ENCODE peak calls at places on chromosomes 6 and 20, in four cellular contexts. One of them, this sample, is unnamed. For H3K4me1, the result is how much of the 10 kb centered on the place peaks cover.

GRCh38 chr20:41786158-41786557 is 168.0 kb upstream of the CHD6 start:
- DNase-seq in transverse colon: no peak
- DNase-seq in H1: no peak
- DNase-seq in suprapubic skin: no peak
- DNase-seq in this sample: no peak

GRCh38 chr6:84417261-84417660 is 189.8 kb upstream of the CEP162 start:
- DNase-seq in suprapubic skin: no peak
- DNase-seq in H1: no peak
- DNase-seq in transverse colon: no peak
- DNase-seq in this sample: no peak

GRCh38 chr6:77106992-77107391 is 356.3 kb downstream of the HTR1B start:
- DNase-seq in suprapubic skin: no peak
- DNase-seq in H1: no peak
- DNase-seq in transverse colon: no peak
- DNase-seq in this sample: no peak

GRCh38 chr6:54993294-54993693 is 146.7 kb downstream of the FAM83B start:
- DNase-seq in transverse colon: no peak
- DNase-seq in suprapubic skin: no peak
- DNase-seq in H1: no peak
- DNase-seq in this sample: no peak

GRCh38 chr6:36049582-36049981 is 22.0 kb downstream of the MAPK14 start:
- DNase-seq in transverse colon: no peak
- DNase-seq in suprapubic skin: no peak
- DNase-seq in H1: no peak
- DNase-seq in this sample: no peak

GRCh38 chr6:83601119-83601518 is 88.8 kb downstream of the PRSS35 start:
- DNase-seq in suprapubic skin: no peak
- DNase-seq in transverse colon: no peak
- DNase-seq in H1: no peak
- DNase-seq in this sample: no peak

GRCh38 chr6:21731411-21732031 is 138.0 kb downstream of the SOX4 start:
- DNase-seq in transverse colon: no peak
- DNase-seq in suprapubic skin: no peak
- DNase-seq in H1: peak
- DNase-seq in this sample: no peak

GRCh38 chr20:15205719-15206118 is 868.3 kb upstream of the FLRT3 start:
- DNase-seq in H1: no peak
- DNase-seq in transverse colon: no peak
- DNase-seq in suprapubic skin: no peak
- DNase-seq in this sample: no peak

GRCh38 chr20:41776450-41776849 is 158.3 kb upstream of the CHD6 start:
- DNase-seq in H1: no peak
- DNase-seq in transverse colon: no peak
- DNase-seq in suprapubic skin: no peak
- DNase-seq in this sample: no peak

GRCh38 chr6:3654436-3654835 is 97.1 kb downstream of the PXDC1 start:
- DNase-seq in transverse colon: no peak
- DNase-seq in H1: no peak
- DNase-seq in suprapubic skin: no peak
- DNase-seq in this sample: no peak

GRCh38 chr20:15889073-15889923 is 684.0 kb downstream of the KIF16B start:
- DNase-seq in transverse colon: no peak
- DNase-seq in H1: no peak
- DNase-seq in suprapubic skin: no peak
- DNase-seq in this sample: no peak

GRCh38 chr6:54847799-54848597 is 1.4 kb downstream of the FAM83B start:
- DNase-seq in suprapubic skin: no peak
- DNase-seq in transverse colon: no peak
- DNase-seq in H1: no peak
- DNase-seq in this sample: no peak

GRCh38 chr6:43770417-43771209 is 602 bp downstream of the VEGFA start:
- DNase-seq in suprapubic skin: no peak
- DNase-seq in H1: peak
- DNase-seq in transverse colon: peak
- DNase-seq in this sample: peak

GRCh38 chr20:16526433-16527380 is 46.5 kb downstream of the KIF16B start:
- DNase-seq in transverse colon: no peak
- DNase-seq in H1: no peak
- DNase-seq in suprapubic skin: no peak
- DNase-seq in this sample: no peak

DNA sequence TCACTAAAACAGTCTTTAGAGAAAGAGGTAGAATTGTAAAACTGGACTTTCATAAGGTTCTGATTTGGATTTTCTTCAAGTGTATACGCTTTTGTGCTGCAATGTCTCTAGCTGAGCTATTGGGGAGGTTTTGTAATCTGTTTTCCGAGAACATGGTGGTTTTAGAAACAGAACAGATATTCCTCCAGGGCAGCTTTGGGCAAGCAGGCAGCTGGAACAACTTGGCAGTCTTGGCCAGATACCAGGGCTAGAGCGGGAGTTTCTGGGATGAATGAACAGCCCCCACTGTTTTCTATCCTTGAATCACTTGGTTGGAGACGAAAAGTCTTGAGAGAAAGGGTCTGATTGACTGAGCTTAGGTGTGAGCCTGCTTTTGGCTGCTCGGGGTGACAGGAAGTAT is 17.1 kb upstream of the ARMC2 start:
- DNase-seq in suprapubic skin: no peak
- DNase-seq in transverse colon: no peak
- DNase-seq in H1: no peak
- DNase-seq in this sample: no peak
- H3K4me1 ChIP-seq in suprapubic skin: under half
- H3K4me1 ChIP-seq in transverse colon: under half
- H3K4me1 ChIP-seq in H1: under half
- H3K4me1 ChIP-seq in this sample: under half

GRCh38 chr20:47271216-47271615 is 85.3 kb downstream of the ZMYND8 start:
- DNase-seq in H1: no peak
- DNase-seq in suprapubic skin: peak
- DNase-seq in transverse colon: no peak
- DNase-seq in this sample: peak

GRCh38 chr20:47273591-47274235 is 82.8 kb downstream of the ZMYND8 start:
- DNase-seq in suprapubic skin: peak
- DNase-seq in transverse colon: no peak
- DNase-seq in H1: no peak
- DNase-seq in this sample: no peak

GRCh38 chr20:47275548-47275947 is 81.0 kb downstream of the ZMYND8 start:
- DNase-seq in suprapubic skin: peak
- DNase-seq in transverse colon: no peak
- DNase-seq in H1: no peak
- DNase-seq in this sample: peak

GRCh38 chr20:47274449-47275108 is 81.9 kb downstream of the ZMYND8 start:
- DNase-seq in H1: no peak
- DNase-seq in suprapubic skin: peak
- DNase-seq in transverse colon: no peak
- DNase-seq in this sample: peak

GRCh38 chr20:47272893-47273590 is 83.5 kb downstream of the ZMYND8 start:
- DNase-seq in H1: peak
- DNase-seq in suprapubic skin: peak
- DNase-seq in transverse colon: peak
- DNase-seq in this sample: peak
- TF ChIP-seq POLR2AphosphoS5 in H1: no peak
- TF ChIP-seq POLR2AphosphoS5 in suprapubic skin: no peak
- TF ChIP-seq POLR2AphosphoS5 in transverse colon: no peak
- TF ChIP-seq POLR2AphosphoS5 in this sample: no peak

GRCh38 chr6:52515219-52515960 is 61.5 kb downstream of the TRAM2 start:
- DNase-seq in suprapubic skin: no peak
- DNase-seq in H1: no peak
- DNase-seq in transverse colon: no peak
- DNase-seq in this sample: no peak
- H3K4me1 ChIP-seq in suprapubic skin: half or more
- H3K4me1 ChIP-seq in H1: under half
- H3K4me1 ChIP-seq in transverse colon: under half
- H3K4me1 ChIP-seq in this sample: half or more

GRCh38 chr6:125008261-125008671 is 46.0 kb downstream of the RNF217 start:
- DNase-seq in transverse colon: no peak
- DNase-seq in H1: no peak
- DNase-seq in suprapubic skin: no peak
- DNase-seq in this sample: no peak
- TF ChIP-seq POLR2AphosphoS5 in transverse colon: no peak
- TF ChIP-seq POLR2AphosphoS5 in H1: no peak
- TF ChIP-seq POLR2AphosphoS5 in suprapubic skin: no peak
- TF ChIP-seq POLR2AphosphoS5 in this sample: no peak

GRCh38 chr20:19497064-19497463 is 261.0 kb upstream of the RIN2 start:
- DNase-seq in transverse colon: no peak
- DNase-seq in H1: no peak
- DNase-seq in suprapubic skin: no peak
- DNase-seq in this sample: no peak
- H3K4me1 ChIP-seq in transverse colon: under half
- H3K4me1 ChIP-seq in H1: under half
- H3K4me1 ChIP-seq in suprapubic skin: under half
- H3K4me1 ChIP-seq in this sample: under half

DNA sequence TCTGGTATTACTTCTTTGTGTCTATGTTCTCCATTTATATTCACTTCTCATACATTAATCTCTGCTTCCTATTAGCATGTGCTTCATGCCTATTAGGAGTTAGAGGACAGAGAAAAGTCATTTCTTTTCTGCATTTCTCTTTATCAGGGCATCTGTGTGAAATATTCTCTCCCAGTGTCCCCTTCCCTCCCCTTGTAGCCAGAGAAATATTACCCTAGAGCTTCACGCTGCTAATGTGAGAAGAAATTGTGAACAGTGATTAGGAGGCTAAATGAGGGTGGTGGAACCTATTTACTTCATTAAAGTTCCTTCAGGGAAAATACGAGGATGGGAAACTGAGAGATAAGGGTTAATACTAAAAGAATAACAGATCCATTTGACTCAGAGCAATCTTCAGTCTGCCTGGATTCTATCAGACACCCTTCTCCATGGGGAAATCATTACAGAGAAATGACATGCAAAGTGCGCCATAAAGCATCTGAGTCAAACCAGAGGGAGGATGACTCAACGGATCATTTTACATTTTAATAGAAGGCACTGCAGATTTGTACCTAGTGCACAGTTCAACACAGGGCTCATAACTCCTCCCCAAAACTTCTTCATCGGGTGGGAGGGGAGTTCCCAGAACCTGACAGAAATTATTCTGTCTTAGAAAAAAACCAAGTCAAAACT is 131.3 kb downstream of the GJA10 start:
- DNase-seq in suprapubic skin: no peak
- DNase-seq in transverse colon: no peak
- DNase-seq in H1: no peak
- DNase-seq in this sample: no peak
- TF ChIP-seq POLR2AphosphoS5 in suprapubic skin: no peak
- TF ChIP-seq POLR2AphosphoS5 in transverse colon: no peak
- TF ChIP-seq POLR2AphosphoS5 in H1: no peak
- TF ChIP-seq POLR2AphosphoS5 in this sample: peak

DNA sequence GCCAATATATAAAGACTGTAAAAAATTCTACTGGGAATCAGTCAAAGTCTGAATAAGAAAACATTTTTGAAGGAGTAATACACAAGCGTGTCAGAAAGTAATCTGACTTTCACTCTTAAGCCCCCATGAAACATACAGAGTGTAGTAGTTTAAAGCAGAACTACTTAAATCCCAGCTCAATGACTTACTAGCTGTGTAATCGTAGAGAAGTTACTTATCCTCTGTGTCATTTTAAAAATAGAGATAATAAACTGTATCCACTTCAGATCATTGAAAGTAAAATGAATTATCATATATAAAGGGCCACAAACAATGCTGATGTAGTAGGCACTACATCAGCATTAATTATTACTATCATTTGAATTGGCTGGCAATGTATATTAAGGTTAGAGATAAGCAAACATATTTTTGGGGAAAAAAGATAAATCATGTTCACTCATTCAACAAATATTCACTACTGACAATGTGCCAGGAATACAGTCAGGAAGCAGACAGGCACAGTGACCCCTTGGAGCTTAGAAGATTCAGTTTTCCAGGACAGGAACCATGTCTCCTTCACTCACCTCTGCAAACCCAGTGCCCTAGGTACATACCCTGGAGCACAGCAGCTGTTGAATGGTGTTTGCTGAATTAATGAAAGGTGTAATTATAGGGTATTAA is 14.4 kb downstream of the REPS1 start:
- DNase-seq in H1: no peak
- DNase-seq in suprapubic skin: no peak
- DNase-seq in transverse colon: no peak
- DNase-seq in this sample: no peak
- H3K4me1 ChIP-seq in H1: under half
- H3K4me1 ChIP-seq in suprapubic skin: half or more
- H3K4me1 ChIP-seq in transverse colon: half or more
- H3K4me1 ChIP-seq in this sample: under half

GRCh38 chr6:12311106-12311505 is 20.9 kb downstream of the EDN1 start:
- DNase-seq in transverse colon: no peak
- DNase-seq in suprapubic skin: no peak
- DNase-seq in H1: peak
- DNase-seq in this sample: no peak
- TF ChIP-seq POLR2AphosphoS5 in transverse colon: no peak
- TF ChIP-seq POLR2AphosphoS5 in suprapubic skin: no peak
- TF ChIP-seq POLR2AphosphoS5 in H1: no peak
- TF ChIP-seq POLR2AphosphoS5 in this sample: no peak

GRCh38 chr6:107656883-107657282 is 167.0 kb downstream of the SOBP start:
- DNase-seq in transverse colon: no peak
- DNase-seq in suprapubic skin: no peak
- DNase-seq in H1: no peak
- DNase-seq in this sample: no peak

GRCh38 chr6:107653861-107654394 is 164.0 kb downstream of the SOBP start:
- DNase-seq in H1: no peak
- DNase-seq in suprapubic skin: no peak
- DNase-seq in transverse colon: no peak
- DNase-seq in this sample: no peak

GRCh38 chr6:107654736-107655135 is 164.8 kb downstream of the SOBP start:
- DNase-seq in H1: no peak
- DNase-seq in transverse colon: no peak
- DNase-seq in suprapubic skin: no peak
- DNase-seq in this sample: no peak

GRCh38 chr6:107656381-107656780 is 166.5 kb downstream of the SOBP start:
- DNase-seq in transverse colon: no peak
- DNase-seq in H1: no peak
- DNase-seq in suprapubic skin: no peak
- DNase-seq in this sample: no peak

DNA sequence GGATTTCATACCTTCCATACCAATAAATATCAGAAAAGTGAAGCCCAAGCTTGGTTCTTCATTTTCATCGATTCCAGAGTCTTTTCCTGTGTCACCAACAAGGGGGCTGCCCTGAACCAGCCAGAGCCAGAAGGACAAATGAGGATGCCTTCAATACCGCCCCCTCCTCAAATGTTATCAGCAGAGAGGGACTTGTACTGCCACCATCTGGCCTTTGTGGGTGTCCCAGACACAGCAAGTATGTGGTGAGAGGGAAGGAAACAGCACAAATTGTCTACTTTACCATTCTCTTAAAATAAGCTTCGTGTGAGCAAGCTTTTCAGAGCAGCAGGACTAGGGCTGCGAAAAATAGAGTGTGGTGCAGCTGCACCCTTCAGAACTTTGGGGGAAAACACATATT is 165.3 kb downstream of the SOBP start:
- DNase-seq in H1: no peak
- DNase-seq in transverse colon: no peak
- DNase-seq in suprapubic skin: no peak
- DNase-seq in this sample: no peak
- H3K4me1 ChIP-seq in H1: under half
- H3K4me1 ChIP-seq in transverse colon: under half
- H3K4me1 ChIP-seq in suprapubic skin: under half
- H3K4me1 ChIP-seq in this sample: under half

This sample was measured in sigmoid colon.